ENCODE peak calls at places on chromosomes 2 and 18, in nine cellular contexts. One of them, this sample, is unnamed.

GRCh38 chr2:57614988-57615387 is 431.6 kb upstream of the VRK2 start:
- DNase-seq in ascending aorta: no peak
- DNase-seq in mesenteric fat pad: no peak
- DNase-seq in cerebellar cortex: no peak
- DNase-seq in left lobe of liver: no peak
- DNase-seq in fibroblast of mammary gland: no peak
- DNase-seq in body of pancreas: no peak
- DNase-seq in adipocyte: no peak
- DNase-seq in H7: no peak
- DNase-seq in this sample: no peak

GRCh38 chr2:69122271-69122670 is 109.3 kb downstream of the ANTXR1 start:
- DNase-seq in ascending aorta: no peak
- DNase-seq in mesenteric fat pad: no peak
- DNase-seq in cerebellar cortex: no peak
- DNase-seq in left lobe of liver: no peak
- DNase-seq in fibroblast of mammary gland: peak
- DNase-seq in body of pancreas: no peak
- DNase-seq in adipocyte: peak
- DNase-seq in H7: no peak
- DNase-seq in this sample: no peak

GRCh38 chr2:236338495-236339184 is 74.4 kb upstream of the ASB18 start:
- DNase-seq in ascending aorta: no peak
- DNase-seq in mesenteric fat pad: no peak
- DNase-seq in cerebellar cortex: no peak
- DNase-seq in left lobe of liver: peak
- DNase-seq in fibroblast of mammary gland: peak
- DNase-seq in body of pancreas: no peak
- DNase-seq in adipocyte: peak
- DNase-seq in H7: peak
- DNase-seq in this sample: peak

GRCh38 chr2:37215255-37215654 is 16.1 kb downstream of the CEBPZ start:
- DNase-seq in ascending aorta: no peak
- DNase-seq in mesenteric fat pad: no peak
- DNase-seq in cerebellar cortex: no peak
- DNase-seq in left lobe of liver: no peak
- DNase-seq in fibroblast of mammary gland: peak
- DNase-seq in body of pancreas: no peak
- DNase-seq in adipocyte: peak
- DNase-seq in H7: no peak
- DNase-seq in this sample: no peak

GRCh38 chr2:133635115-133635514 is 66.9 kb upstream of the NCKAP5 start:
- DNase-seq in ascending aorta: no peak
- DNase-seq in mesenteric fat pad: no peak
- DNase-seq in cerebellar cortex: no peak
- DNase-seq in left lobe of liver: no peak
- DNase-seq in fibroblast of mammary gland: no peak
- DNase-seq in body of pancreas: no peak
- DNase-seq in adipocyte: no peak
- DNase-seq in H7: no peak
- DNase-seq in this sample: no peak

GRCh38 chr2:19651466-19651865 is 250.3 kb downstream of the TTC32 start:
- DNase-seq in ascending aorta: no peak
- DNase-seq in mesenteric fat pad: no peak
- DNase-seq in cerebellar cortex: no peak
- DNase-seq in left lobe of liver: no peak
- DNase-seq in fibroblast of mammary gland: peak
- DNase-seq in body of pancreas: no peak
- DNase-seq in adipocyte: no peak
- DNase-seq in H7: no peak
- DNase-seq in this sample: no peak

GRCh38 chr2:47189635-47190034 is 34.5 kb upstream of the STPG4 start:
- DNase-seq in ascending aorta: no peak
- DNase-seq in mesenteric fat pad: no peak
- DNase-seq in cerebellar cortex: no peak
- DNase-seq in left lobe of liver: no peak
- DNase-seq in fibroblast of mammary gland: peak
- DNase-seq in body of pancreas: no peak
- DNase-seq in adipocyte: peak
- DNase-seq in H7: no peak
- DNase-seq in this sample: no peak

GRCh38 chr2:18829976-18830375 is 240.6 kb upstream of the NT5C1B start:
- DNase-seq in ascending aorta: no peak
- DNase-seq in mesenteric fat pad: no peak
- DNase-seq in cerebellar cortex: no peak
- DNase-seq in left lobe of liver: no peak
- DNase-seq in fibroblast of mammary gland: peak
- DNase-seq in body of pancreas: no peak
- DNase-seq in adipocyte: no peak
- DNase-seq in H7: no peak
- DNase-seq in this sample: no peak

GRCh38 chr18:41378628-41379027 is 576.4 kb upstream of the PIK3C3 start:
- DNase-seq in ascending aorta: no peak
- DNase-seq in mesenteric fat pad: no peak
- DNase-seq in cerebellar cortex: no peak
- DNase-seq in left lobe of liver: no peak
- DNase-seq in fibroblast of mammary gland: peak
- DNase-seq in body of pancreas: no peak
- DNase-seq in adipocyte: peak
- DNase-seq in H7: no peak
- DNase-seq in this sample: peak

GRCh38 chr2:40287201-40287600 is 164.7 kb downstream of the SLC8A1 start:
- DNase-seq in ascending aorta: no peak
- DNase-seq in mesenteric fat pad: no peak
- DNase-seq in cerebellar cortex: no peak
- DNase-seq in left lobe of liver: no peak
- DNase-seq in fibroblast of mammary gland: peak
- DNase-seq in body of pancreas: no peak
- DNase-seq in adipocyte: peak
- DNase-seq in H7: no peak
- DNase-seq in this sample: no peak

GRCh38 chr2:102782916-102783315 is 21.1 kb downstream of the TMEM182 start:
- DNase-seq in ascending aorta: no peak
- DNase-seq in mesenteric fat pad: no peak
- DNase-seq in cerebellar cortex: no peak
- DNase-seq in left lobe of liver: no peak
- DNase-seq in fibroblast of mammary gland: no peak
- DNase-seq in body of pancreas: no peak
- DNase-seq in adipocyte: no peak
- DNase-seq in H7: no peak
- DNase-seq in this sample: peak

GRCh38 chr2:226115102-226115831 is 684.4 kb downstream of the IRS1 start:
- DNase-seq in ascending aorta: no peak
- DNase-seq in mesenteric fat pad: no peak
- DNase-seq in cerebellar cortex: no peak
- DNase-seq in left lobe of liver: no peak
- DNase-seq in fibroblast of mammary gland: peak
- DNase-seq in body of pancreas: no peak
- DNase-seq in adipocyte: peak
- DNase-seq in H7: no peak
- DNase-seq in this sample: no peak

GRCh38 chr2:95391641-95392310 is 10.7 kb upstream of the FAHD2A start:
- DNase-seq in ascending aorta: no peak
- DNase-seq in mesenteric fat pad: peak
- DNase-seq in cerebellar cortex: peak
- DNase-seq in left lobe of liver: peak
- DNase-seq in fibroblast of mammary gland: no peak
- DNase-seq in body of pancreas: peak
- DNase-seq in adipocyte: no peak
- DNase-seq in H7: peak
- DNase-seq in this sample: no peak

GRCh38 chr2:188746727-188747126 is 227.4 kb upstream of the COL3A1 start:
- DNase-seq in ascending aorta: no peak
- DNase-seq in mesenteric fat pad: no peak
- DNase-seq in cerebellar cortex: no peak
- DNase-seq in left lobe of liver: no peak
- DNase-seq in fibroblast of mammary gland: peak
- DNase-seq in body of pancreas: no peak
- DNase-seq in adipocyte: peak
- DNase-seq in H7: no peak
- DNase-seq in this sample: no peak

GRCh38 chr2:207115715-207116364 is 49.9 kb downstream of the KLF7 start:
- DNase-seq in ascending aorta: no peak
- DNase-seq in mesenteric fat pad: no peak
- DNase-seq in cerebellar cortex: no peak
- DNase-seq in left lobe of liver: no peak
- DNase-seq in fibroblast of mammary gland: peak
- DNase-seq in body of pancreas: no peak
- DNase-seq in adipocyte: peak
- DNase-seq in H7: no peak
- DNase-seq in this sample: peak

GRCh38 chr2:89837962-89838625 is 1146.6 kb downstream of the RPIA start:
- DNase-seq in ascending aorta: no peak
- DNase-seq in mesenteric fat pad: no peak
- DNase-seq in cerebellar cortex: no peak
- DNase-seq in left lobe of liver: no peak
- DNase-seq in fibroblast of mammary gland: peak
- DNase-seq in body of pancreas: no peak
- DNase-seq in adipocyte: no peak
- DNase-seq in H7: no peak
- DNase-seq in this sample: no peak

GRCh38 chr2:59249441-59250330 is 1008.6 kb upstream of the FANCL start:
- DNase-seq in ascending aorta: no peak
- DNase-seq in mesenteric fat pad: no peak
- DNase-seq in cerebellar cortex: no peak
- DNase-seq in left lobe of liver: no peak
- DNase-seq in fibroblast of mammary gland: no peak
- DNase-seq in body of pancreas: no peak
- DNase-seq in adipocyte: no peak
- DNase-seq in H7: no peak
- DNase-seq in this sample: no peak

GRCh38 chr18:48756511-48757226 is 194.1 kb downstream of the SMAD7 start:
- DNase-seq in ascending aorta: no peak
- DNase-seq in mesenteric fat pad: no peak
- DNase-seq in cerebellar cortex: no peak
- DNase-seq in left lobe of liver: no peak
- DNase-seq in fibroblast of mammary gland: no peak
- DNase-seq in body of pancreas: no peak
- DNase-seq in adipocyte: no peak
- DNase-seq in H7: no peak
- DNase-seq in this sample: no peak

GRCh38 chr2:54479422-54479821 is 23.3 kb downstream of the SPTBN1 start:
- DNase-seq in ascending aorta: no peak
- DNase-seq in mesenteric fat pad: no peak
- DNase-seq in cerebellar cortex: no peak
- DNase-seq in left lobe of liver: no peak
- DNase-seq in fibroblast of mammary gland: peak
- DNase-seq in body of pancreas: no peak
- DNase-seq in adipocyte: no peak
- DNase-seq in H7: no peak
- DNase-seq in this sample: no peak

GRCh38 chr2:240134956-240135520 is 1.1 kb downstream of the COPS9 start:
- DNase-seq in ascending aorta: no peak
- DNase-seq in mesenteric fat pad: peak
- DNase-seq in cerebellar cortex: no peak
- DNase-seq in left lobe of liver: no peak
- DNase-seq in fibroblast of mammary gland: no peak
- DNase-seq in body of pancreas: no peak
- DNase-seq in adipocyte: no peak
- DNase-seq in H7: peak
- DNase-seq in this sample: no peak

GRCh38 chr2:219543596-219544358 is at the start of the genes CHPF and TMEM198:
- DNase-seq in ascending aorta: peak
- DNase-seq in mesenteric fat pad: peak
- DNase-seq in cerebellar cortex: peak
- DNase-seq in left lobe of liver: peak
- DNase-seq in fibroblast of mammary gland: peak
- DNase-seq in body of pancreas: peak
- DNase-seq in adipocyte: peak
- DNase-seq in H7: peak
- DNase-seq in this sample: peak

GRCh38 chr2:10973766-10974165 is 62.0 kb downstream of the KCNF1 start:
- DNase-seq in ascending aorta: no peak
- DNase-seq in mesenteric fat pad: no peak
- DNase-seq in cerebellar cortex: no peak
- DNase-seq in left lobe of liver: no peak
- DNase-seq in fibroblast of mammary gland: no peak
- DNase-seq in body of pancreas: no peak
- DNase-seq in adipocyte: no peak
- DNase-seq in H7: no peak
- DNase-seq in this sample: no peak

This sample was measured in GM23338.